ENCODE peak calls at places on chromosomes 4 and X, in four cellular contexts. One of them, this sample, is unnamed. For H3K79me2 and H3K4me1, the result is how much of the 10 kb centered on the place peaks cover.

GRCh38 chr4:3346146-3346545 is 53.3 kb downstream of the RGS12 start:
- DNase-seq in PC-3: peak
- DNase-seq in HCT116: peak
- DNase-seq in Karpas-422: peak
- DNase-seq in this sample: peak

GRCh38 chrX:48957477-48957826 is at the start of gene OTUD5:
- DNase-seq in Karpas-422: peak
- DNase-seq in HCT116: no peak
- DNase-seq in PC-3: no peak
- DNase-seq in this sample: peak

GRCh38 chr4:111641813-111642579 is 503.3 kb upstream of the FAM241A start:
- DNase-seq in PC-3: peak
- DNase-seq in Karpas-422: peak
- DNase-seq in HCT116: peak
- DNase-seq in this sample: peak

GRCh38 chr4:38210396-38211114 is 250.4 kb downstream of the PTTG2 start:
- DNase-seq in Karpas-422: no peak
- DNase-seq in PC-3: no peak
- DNase-seq in HCT116: no peak
- DNase-seq in this sample: no peak

GRCh38 chr4:141635726-141636076 is 682 bp upstream of the IL15 start:
- DNase-seq in HCT116: no peak
- DNase-seq in PC-3: no peak
- DNase-seq in Karpas-422: no peak
- DNase-seq in this sample: no peak

GRCh38 chrX:43562372-43562771 is 93.7 kb upstream of the MAOA start:
- DNase-seq in PC-3: no peak
- DNase-seq in HCT116: no peak
- DNase-seq in Karpas-422: no peak
- DNase-seq in this sample: no peak

GRCh38 chr4:76753814-76754213 is 144.1 kb downstream of the SOWAHB start:
- DNase-seq in Karpas-422: no peak
- DNase-seq in PC-3: peak
- DNase-seq in HCT116: no peak
- DNase-seq in this sample: no peak

GRCh38 chrX:72201836-72202536 is 20.4 kb downstream of the PIN4 start:
- DNase-seq in HCT116: no peak
- DNase-seq in PC-3: peak
- DNase-seq in Karpas-422: peak
- DNase-seq in this sample: no peak

GRCh38 chr4:165560941-165561340 is 182.1 kb downstream of the CPE start:
- DNase-seq in Karpas-422: no peak
- DNase-seq in PC-3: no peak
- DNase-seq in HCT116: no peak
- DNase-seq in this sample: no peak

GRCh38 chr4:8844976-8845690 is 26.5 kb downstream of the HMX1 start:
- DNase-seq in PC-3: no peak
- DNase-seq in HCT116: no peak
- DNase-seq in Karpas-422: no peak
- DNase-seq in this sample: no peak

GRCh38 chrX:118968031-118968430 is 6.4 kb upstream of the LONRF3 start:
- DNase-seq in HCT116: no peak
- DNase-seq in PC-3: peak
- DNase-seq in Karpas-422: no peak
- DNase-seq in this sample: no peak

GRCh38 chr4:68960294-68961163 is 8.9 kb upstream of the UGT2A3 start:
- DNase-seq in Karpas-422: no peak
- DNase-seq in PC-3: no peak
- DNase-seq in HCT116: no peak
- DNase-seq in this sample: no peak

GRCh38 chrX:153869473-153870287 is 16.3 kb downstream of the L1CAM start:
- DNase-seq in PC-3: no peak
- DNase-seq in Karpas-422: no peak
- DNase-seq in HCT116: no peak
- DNase-seq in this sample: no peak

GRCh38 chr4:112127048-112127637 is 18.1 kb upstream of the FAM241A start:
- DNase-seq in HCT116: no peak
- DNase-seq in Karpas-422: no peak
- DNase-seq in PC-3: no peak
- DNase-seq in this sample: no peak

GRCh38 chr4:244471-244870 is 60.8 kb downstream of the ZNF732 start:
- DNase-seq in PC-3: peak
- DNase-seq in Karpas-422: peak
- DNase-seq in HCT116: peak
- DNase-seq in this sample: peak

GRCh38 chr4:89998350-89999098 is 103.9 kb downstream of the MMRN1 start:
- DNase-seq in Karpas-422: no peak
- DNase-seq in PC-3: no peak
- DNase-seq in HCT116: no peak
- DNase-seq in this sample: no peak

GRCh38 chrX:38668788-38669187 is 107.4 kb downstream of the TSPAN7 start:
- DNase-seq in PC-3: no peak
- DNase-seq in HCT116: no peak
- DNase-seq in Karpas-422: no peak
- DNase-seq in this sample: no peak

GRCh38 chr4:127642169-127642568 is 9.4 kb downstream of the INTU start:
- DNase-seq in HCT116: no peak
- DNase-seq in PC-3: no peak
- DNase-seq in Karpas-422: no peak
- DNase-seq in this sample: no peak

GRCh38 chr4:153260152-153260551 is 55.9 kb downstream of the TRIM2 start:
- DNase-seq in PC-3: no peak
- DNase-seq in Karpas-422: no peak
- DNase-seq in HCT116: no peak
- DNase-seq in this sample: no peak
- H3K79me2 ChIP-seq in PC-3: under half
- H3K79me2 ChIP-seq in Karpas-422: under half
- H3K79me2 ChIP-seq in HCT116: under half
- H3K79me2 ChIP-seq in this sample: under half

DNA sequence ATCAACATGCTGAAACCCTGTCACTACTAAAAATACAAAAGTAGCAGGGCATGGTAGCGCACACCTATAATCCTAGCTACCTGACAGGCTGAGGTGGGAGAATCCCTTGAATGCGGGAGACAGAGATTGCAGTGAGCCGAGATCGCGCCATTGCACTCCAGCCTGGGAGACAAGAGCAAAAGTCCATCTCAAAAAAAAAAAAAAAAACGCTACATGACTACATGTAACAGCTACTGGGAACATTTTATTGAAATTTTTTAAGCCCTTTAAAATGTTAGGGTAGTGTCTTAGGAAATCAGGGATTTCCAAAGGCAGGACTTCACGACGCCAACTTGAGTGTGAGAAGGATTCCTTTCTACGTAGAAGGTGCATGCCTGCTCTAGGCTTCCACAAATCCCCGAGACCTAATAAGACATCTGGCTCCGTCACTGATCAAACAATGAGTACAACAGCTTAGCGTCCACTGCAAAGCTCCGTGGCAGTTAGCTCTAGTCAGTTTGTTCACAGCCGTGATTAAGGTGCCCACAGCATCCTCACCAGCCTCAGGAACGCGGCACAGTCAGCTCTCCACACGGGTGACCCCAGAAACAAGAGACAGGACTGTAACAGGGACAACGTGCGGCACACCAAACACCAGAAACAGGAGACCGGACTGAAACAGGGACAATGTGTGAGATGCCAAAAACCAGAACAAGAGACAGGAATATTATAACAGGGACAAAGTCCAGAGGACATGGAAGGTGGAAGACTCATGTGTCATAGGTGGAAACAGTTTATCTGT is 33.7 kb downstream of the DHRSX start:
- DNase-seq in HCT116: no peak
- DNase-seq in PC-3: no peak
- DNase-seq in Karpas-422: no peak
- DNase-seq in this sample: no peak
- H3K4me3 ChIP-seq in HCT116: no peak
- H3K4me3 ChIP-seq in PC-3: no peak
- H3K4me3 ChIP-seq in Karpas-422: no peak
- H3K4me3 ChIP-seq in this sample: no peak

GRCh38 chrX:134673123-134673522 is 14.9 kb upstream of the PLAC1 start:
- DNase-seq in PC-3: no peak
- DNase-seq in Karpas-422: no peak
- DNase-seq in HCT116: no peak
- DNase-seq in this sample: no peak
- H3K4me1 ChIP-seq in PC-3: half or more
- H3K4me1 ChIP-seq in Karpas-422: under half
- H3K4me1 ChIP-seq in HCT116: under half
- H3K4me1 ChIP-seq in this sample: under half

GRCh38 chr4:156906325-156906724 is 65.3 kb downstream of the PDGFC start:
- DNase-seq in PC-3: peak
- DNase-seq in HCT116: no peak
- DNase-seq in Karpas-422: no peak
- DNase-seq in this sample: no peak
- H3K79me2 ChIP-seq in PC-3: under half
- H3K79me2 ChIP-seq in HCT116: under half
- H3K79me2 ChIP-seq in Karpas-422: under half
- H3K79me2 ChIP-seq in this sample: under half

GRCh38 chr4:25032126-25032525 is 1.4 kb upstream of the LGI2 start:
- DNase-seq in Karpas-422: no peak
- DNase-seq in HCT116: no peak
- DNase-seq in PC-3: peak
- DNase-seq in this sample: no peak

GRCh38 chr4:25029479-25030282 is 1.1 kb downstream of the LGI2 start:
- DNase-seq in PC-3: no peak
- DNase-seq in HCT116: no peak
- DNase-seq in Karpas-422: no peak
- DNase-seq in this sample: no peak

GRCh38 chr4:25031077-25031606 is 396 bp upstream of the LGI2 start:
- DNase-seq in HCT116: no peak
- DNase-seq in Karpas-422: no peak
- DNase-seq in PC-3: no peak
- DNase-seq in this sample: no peak

DNA sequence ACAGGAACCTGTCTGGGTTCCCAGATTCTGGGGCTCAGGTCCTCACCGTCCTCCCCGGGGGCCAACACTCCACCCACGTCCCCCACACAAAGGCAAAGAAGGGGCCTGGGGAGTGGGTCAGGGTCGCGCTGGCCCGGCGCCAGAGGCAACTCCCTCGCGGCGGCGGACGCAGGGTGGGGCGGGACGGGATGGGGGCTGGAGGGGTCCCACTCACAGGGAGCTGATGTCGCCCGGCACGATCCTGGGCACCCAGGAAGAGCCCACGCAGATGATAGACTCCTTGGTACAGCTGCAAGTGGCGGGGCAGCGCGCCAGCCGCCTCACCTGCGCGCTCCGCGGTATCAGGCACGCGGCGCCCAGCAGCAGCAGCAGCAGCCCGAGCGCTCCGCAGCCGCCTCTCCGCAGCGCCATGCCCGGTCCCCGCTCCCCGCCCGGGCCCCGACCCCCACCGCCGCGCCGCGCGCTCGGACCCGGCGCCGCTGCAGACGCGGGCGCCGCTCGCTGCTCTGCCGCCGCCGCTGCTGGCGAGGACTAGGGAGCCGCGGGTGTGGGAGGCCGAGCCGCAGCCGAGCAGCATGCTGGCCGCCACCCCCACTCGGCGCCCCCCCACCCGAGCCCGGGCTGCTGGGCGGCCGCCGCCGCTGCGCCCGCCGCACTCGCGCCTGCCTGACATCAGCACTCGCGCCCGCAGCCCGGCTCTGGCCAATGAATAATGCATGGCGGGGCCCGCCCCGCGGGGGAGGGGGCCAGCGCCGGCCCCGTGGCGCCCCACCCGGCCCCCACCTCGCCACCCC is at the start of gene LGI2:
- DNase-seq in PC-3: peak
- DNase-seq in Karpas-422: no peak
- DNase-seq in HCT116: no peak
- DNase-seq in this sample: no peak
- H3K4me3 ChIP-seq in PC-3: peak
- H3K4me3 ChIP-seq in Karpas-422: no peak
- H3K4me3 ChIP-seq in HCT116: no peak
- H3K4me3 ChIP-seq in this sample: no peak

GRCh38 chr4:151166662-151167061 is 67.2 kb downstream of the RPS3A start:
- DNase-seq in PC-3: peak
- DNase-seq in Karpas-422: no peak
- DNase-seq in HCT116: no peak
- DNase-seq in this sample: no peak

GRCh38 chr4:151169900-151170299 is 70.5 kb downstream of the RPS3A start:
- DNase-seq in PC-3: no peak
- DNase-seq in Karpas-422: no peak
- DNase-seq in HCT116: no peak
- DNase-seq in this sample: no peak

GRCh38 chr4:151165205-151166000 is 66.0 kb downstream of the RPS3A start:
- DNase-seq in Karpas-422: no peak
- DNase-seq in HCT116: no peak
- DNase-seq in PC-3: peak
- DNase-seq in this sample: no peak

GRCh38 chr4:151167561-151167960 is 68.1 kb downstream of the RPS3A start:
- DNase-seq in Karpas-422: no peak
- DNase-seq in HCT116: no peak
- DNase-seq in PC-3: no peak
- DNase-seq in this sample: no peak

GRCh38 chr4:151169223-151169622 is 69.8 kb downstream of the RPS3A start:
- DNase-seq in HCT116: no peak
- DNase-seq in Karpas-422: no peak
- DNase-seq in PC-3: no peak
- DNase-seq in this sample: no peak
- H3K4me1 ChIP-seq in HCT116: under half
- H3K4me1 ChIP-seq in Karpas-422: under half
- H3K4me1 ChIP-seq in PC-3: under half
- H3K4me1 ChIP-seq in this sample: under half

GRCh38 chr4:10093273-10093621 is 23.4 kb downstream of the WDR1 start:
- DNase-seq in HCT116: no peak
- DNase-seq in PC-3: no peak
- DNase-seq in Karpas-422: no peak
- DNase-seq in this sample: no peak
- H3K79me2 ChIP-seq in HCT116: half or more
- H3K79me2 ChIP-seq in PC-3: under half
- H3K79me2 ChIP-seq in Karpas-422: under half
- H3K79me2 ChIP-seq in this sample: under half

DNA sequence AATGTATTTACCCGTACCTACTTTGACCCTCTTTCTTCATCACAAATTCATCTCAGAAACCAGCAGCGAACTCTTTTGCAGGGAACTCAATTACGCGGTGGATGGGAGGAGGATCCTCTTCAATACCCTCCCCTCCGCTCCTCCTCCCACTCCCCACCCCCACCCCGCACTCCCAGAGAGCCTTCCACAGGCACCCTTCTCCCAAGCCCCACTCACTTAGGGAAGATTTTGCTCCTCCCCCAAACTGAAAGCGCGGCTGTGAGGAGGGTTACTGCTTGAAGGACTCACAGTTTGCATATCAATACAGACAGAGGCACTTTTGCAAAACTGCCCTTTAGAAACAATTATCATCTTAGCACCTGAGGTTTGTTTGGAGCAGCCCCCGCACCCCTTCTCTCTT is 955 bp upstream of the IL1RAPL1 start:
- DNase-seq in HCT116: no peak
- DNase-seq in Karpas-422: no peak
- DNase-seq in PC-3: peak
- DNase-seq in this sample: no peak
- H3K4me3 ChIP-seq in HCT116: peak
- H3K4me3 ChIP-seq in Karpas-422: no peak
- H3K4me3 ChIP-seq in PC-3: peak
- H3K4me3 ChIP-seq in this sample: no peak